ENCODE peak calls at places on chromosomes 7 and 10, in four cellular contexts. Q is GM20000, S is chondrocyte, Y is GM10248. T is an unnamed sample.
A peak's percentile ranks its signal among the peaks of the same experiment; 100 is the strongest.

GRCh38 chr7:123752534-123752933 is 3.7 kb upstream of the WASL start:
- DNase-seq in Q (no peak), S (no peak), Y (no peak), T (no peak)

GRCh38 chr7:42055171-42055570 is 181.8 kb downstream of the GLI3 start:
- DNase-seq in Q (no peak), S (no peak), Y (no peak), T (no peak)

GRCh38 chr10:57694956-57695605 is 572.6 kb downstream of the IPMK start:
- DNase-seq in Q (no peak), S (no peak), Y (no peak), T (no peak)

GRCh38 chr7:1901431-1902210 is 231.5 kb downstream of the ELFN1 start:
- DNase-seq in Q (no peak), S (peak; percentile 78), Y (no peak), T (peak; percentile 77)

GRCh38 chr7:19982841-19983835 is 209.7 kb upstream of the TMEM196 start:
- DNase-seq in Q (no peak), S (no peak), Y (no peak), T (no peak)

GRCh38 chr7:42460948-42461347 is 223.9 kb upstream of the GLI3 start:
- DNase-seq in Q (no peak), S (no peak), Y (no peak), T (no peak)

GRCh38 chr10:132721725-132722124 is 64.2 kb downstream of the NKX6-2 start:
- DNase-seq in Q (no peak), S (no peak), Y (no peak), T (no peak)

GRCh38 chr7:140646931-140647647 is 6.5 kb upstream of the DENND2A start:
- DNase-seq in Q (peak; percentile 62), S (peak; percentile 30), Y (peak; percentile 62), T (peak; percentile 76)

GRCh38 chr10:43287056-43288007 is 20.5 kb upstream of the RASGEF1A start:
- DNase-seq in Q (peak; percentile 38), S (no peak), Y (no peak), T (no peak)

GRCh38 chr10:6089334-6090219 is 743 bp downstream of the RBM17 start:
- DNase-seq in Q (no peak), S (no peak), Y (no peak), T (no peak)

GRCh38 chr10:43623351-43623750 is 17.1 kb downstream of the ZNF485 start:
- DNase-seq in Q (no peak), S (no peak), Y (no peak), T (no peak)

GRCh38 chr10:95442341-95442740 is 118.8 kb downstream of the SORBS1 start:
- DNase-seq in Q (no peak), S (no peak), Y (no peak), T (no peak)

GRCh38 chr7:148334959-148335577 is 255.5 kb upstream of the C7orf33 start:
- DNase-seq in Q (no peak), S (no peak), Y (no peak), T (no peak)

GRCh38 chr7:129376778-129377700 is 57.2 kb upstream of the STRIP2 start:
- DNase-seq in Q (peak; percentile 25), S (no peak), Y (peak; percentile 26), T (no peak)

GRCh38 chr10:69453759-69454158 is 2.5 kb downstream of the TSPAN15 start:
- DNase-seq in Q (no peak), S (no peak), Y (no peak), T (no peak)

GRCh38 chr10:133355991-133356390 is 1.8 kb downstream of the FUOM start:
- DNase-seq in Q (no peak), S (no peak), Y (no peak), T (no peak)

GRCh38 chr10:16843252-16843870 is 26.1 kb upstream of the RSU1 start:
- DNase-seq in Q (peak; percentile 21), S (no peak), Y (peak; percentile 22), T (no peak)

GRCh38 chr10:80924063-80924952 is 386.6 kb downstream of the SH2D4B start:
- DNase-seq in Q (peak; percentile 12), S (no peak), Y (no peak), T (no peak)

GRCh38 chr10:35643151-35643975 is 1.3 kb upstream of the FZD8 start:
- DNase-seq in Q (peak; percentile 34), S (no peak), Y (peak; percentile 27), T (peak; percentile 95)